ENCODE peak calls at places on chromosomes 12 and 14, in ten cellular contexts. O is sigmoid colon, R is stomach, U is ovary, D is tibial nerve, B is A549, H is K562, X is transverse colon, Z is H1, I is HepG2. N is an unnamed sample.

GRCh38 chr12:234891-235415 is 21.0 kb upstream of the SLC6A12 start:
- DNase-seq in O (no peak), R (no peak), U (no peak), D (no peak), B (no peak), H (no peak), X (no peak), Z (no peak), I (no peak), N (peak; percentile 29)

GRCh38 chr14:33120966-33121365 is 182.3 kb downstream of the NPAS3 start:
- DNase-seq in O (no peak), R (no peak), U (no peak), D (no peak), B (no peak), H (no peak), X (no peak), Z (no peak), I (no peak), N (no peak)

GRCh38 chr12:49832836-49833421 is 4.7 kb upstream of the NCKAP5L start:
- DNase-seq in O (no peak), R (no peak), U (no peak), D (no peak), B (no peak), H (no peak), X (no peak), Z (no peak), I (no peak), N (no peak)

GRCh38 chr12:9925746-9926393 is 6.3 kb downstream of the CLEC2A start:
- DNase-seq in O (no peak), R (no peak), U (no peak), D (no peak), B (peak; percentile 18), H (no peak), X (no peak), Z (peak; percentile 33), I (peak; percentile 9), N (no peak)

GRCh38 chr12:58803893-58804292 is 116.4 kb downstream of the LRIG3 start:
- DNase-seq in O (no peak), R (no peak), U (no peak), D (no peak), B (no peak), H (no peak), X (no peak), Z (no peak), I (no peak), N (no peak)

GRCh38 chr14:57988445-57988844 is 122.6 kb upstream of the SLC35F4 start:
- DNase-seq in O (no peak), R (no peak), U (no peak), D (no peak), B (no peak), H (no peak), X (no peak), Z (no peak), I (no peak), N (peak; percentile 39)

GRCh38 chr14:106228541-106229158 is 702.3 kb downstream of the TMEM121 start:
- DNase-seq in O (no peak), R (no peak), U (no peak), D (no peak), B (no peak), H (no peak), X (no peak), Z (no peak), I (no peak), N (no peak)

GRCh38 chr14:35740215-35740614 is 68.9 kb downstream of the RALGAPA1 start:
- DNase-seq in O (no peak), R (no peak), U (no peak), D (no peak), B (no peak), H (no peak), X (no peak), Z (no peak), I (no peak), N (no peak)

DNA sequence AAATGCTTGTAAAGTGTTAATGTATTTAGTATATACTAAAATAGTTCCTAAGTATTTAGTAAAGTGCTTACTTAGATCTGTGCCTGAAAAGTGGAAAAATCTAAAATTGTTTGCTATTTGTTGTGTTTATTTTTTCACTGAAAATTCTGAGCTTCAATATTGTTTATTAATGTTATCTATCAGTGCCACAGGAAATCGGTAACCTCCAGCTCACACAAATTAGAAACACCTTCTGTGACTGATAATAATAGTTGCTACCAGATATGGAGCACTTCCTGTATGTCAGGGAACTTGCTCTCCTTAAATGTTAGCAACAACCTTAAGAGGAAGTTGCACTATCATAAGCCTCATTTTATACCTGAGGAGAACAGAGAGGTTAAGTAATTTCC is 735 bp upstream of the LRP10 start:
- DNase-seq in O (no peak), R (no peak), U (no peak), D (no peak), B (no peak), H (no peak), X (no peak), Z (no peak), I (no peak), N (no peak)
- H3K4me3 ChIP-seq in O (peak overlapping the region; percentile 90), R (peak overlapping the region; percentile 70), U (peak overlapping the region; percentile 86), D (peak overlapping the region; percentile 75), B (peak overlapping the region; percentile 78), H (peak overlapping the region; percentile 87), X (peak overlapping the region; percentile 85), Z (peak overlapping the region; percentile 76), I (peak overlapping the region; percentile 82), N (peak overlapping the region; percentile 92)

GRCh38 chr14:103027451-103027850 is 29.9 kb downstream of the CDC42BPB start:
- DNase-seq in O (no peak), R (no peak), U (no peak), D (no peak), B (no peak), H (no peak), X (no peak), Z (no peak), I (no peak), N (no peak)

GRCh38 chr14:103028161-103028767 is 29.1 kb downstream of the CDC42BPB start:
- DNase-seq in O (no peak), R (no peak), U (no peak), D (no peak), B (no peak), H (no peak), X (peak; percentile 65), Z (no peak), I (no peak), N (no peak)

GRCh38 chr14:103026988-103027387 is 30.4 kb downstream of the CDC42BPB start:
- DNase-seq in O (no peak), R (no peak), U (no peak), D (no peak), B (no peak), H (no peak), X (no peak), Z (no peak), I (no peak), N (no peak)

GRCh38 chr14:103029936-103030335 is 27.4 kb downstream of the CDC42BPB start:
- DNase-seq in O (peak; percentile 60), R (no peak), U (no peak), D (no peak), B (no peak), H (no peak), X (no peak), Z (no peak), I (no peak), N (no peak)

DNA sequence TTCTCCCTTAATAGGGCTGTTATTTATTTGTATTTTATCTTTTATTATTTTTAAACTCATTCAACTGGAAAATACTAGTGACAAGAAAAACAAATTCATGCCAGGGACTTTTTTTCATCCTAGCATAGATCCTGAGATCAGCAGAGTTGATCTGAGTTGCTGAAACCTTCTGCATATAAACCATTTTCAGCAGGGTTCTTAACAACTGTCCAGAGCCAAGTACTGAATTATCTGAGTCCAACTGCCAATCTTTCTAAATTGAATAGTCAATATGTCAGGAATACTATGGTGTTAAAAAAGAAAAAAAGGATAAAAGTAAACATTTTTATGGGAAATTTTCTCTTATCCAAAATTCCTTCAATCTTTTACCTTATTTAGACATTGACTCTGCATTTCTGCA is 28.6 kb downstream of the CDC42BPB start:
- DNase-seq in O (no peak), R (no peak), U (no peak), D (no peak), B (no peak), H (no peak), X (no peak), Z (no peak), I (no peak), N (no peak)
- TF ChIP-seq EP300 in O (no peak), R (no peak), U (no peak), D (no peak), B (no peak), H (no peak), X (no peak), Z (no peak), I (no peak), N (no peak)

GRCh38 chr14:68040633-68041369 is 221.2 kb downstream of the RAD51B start:
- DNase-seq in O (no peak), R (no peak), U (no peak), D (no peak), B (no peak), H (no peak), X (no peak), Z (no peak), I (no peak), N (no peak)

GRCh38 chr14:68042591-68043210 is 223.1 kb downstream of the RAD51B start:
- DNase-seq in O (no peak), R (no peak), U (no peak), D (no peak), B (no peak), H (no peak), X (no peak), Z (no peak), I (no peak), N (no peak)

GRCh38 chr14:68042002-68042401 is 222.4 kb downstream of the RAD51B start:
- DNase-seq in O (no peak), R (no peak), U (no peak), D (no peak), B (no peak), H (no peak), X (no peak), Z (no peak), I (no peak), N (no peak)

GRCh38 chr14:68047910-68048309 is 228.3 kb downstream of the RAD51B start:
- DNase-seq in O (no peak), R (no peak), U (no peak), D (no peak), B (no peak), H (no peak), X (no peak), Z (no peak), I (no peak), N (no peak)

DNA sequence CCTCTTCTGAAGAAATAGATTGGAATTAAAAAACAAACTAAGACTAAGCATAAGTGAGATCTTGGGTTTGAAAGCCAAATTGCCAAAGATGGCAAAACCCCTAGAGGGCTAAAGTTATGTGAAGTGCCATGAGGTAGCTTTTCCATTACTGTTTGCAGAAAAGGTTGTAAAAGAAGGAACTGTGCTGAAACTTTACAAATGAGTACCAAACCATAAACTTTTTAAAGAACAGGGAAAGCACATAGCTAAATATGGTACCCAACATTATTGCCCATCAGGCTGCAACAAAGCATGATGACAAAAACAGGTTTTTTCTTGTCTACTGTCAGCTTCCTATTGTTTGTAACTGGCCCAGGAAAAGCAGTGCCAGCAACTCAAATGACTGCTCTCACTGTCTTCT is 224.2 kb downstream of the RAD51B start:
- DNase-seq in O (no peak), R (no peak), U (no peak), D (no peak), B (no peak), H (no peak), X (no peak), Z (no peak), I (no peak), N (no peak)
- H3K4me3 ChIP-seq in O (no peak overlapping the region), R (no peak overlapping the region), U (no peak overlapping the region), D (no peak overlapping the region), B (no peak overlapping the region), H (no peak overlapping the region), X (no peak overlapping the region), Z (no peak overlapping the region), I (no peak overlapping the region), N (no peak overlapping the region)

GRCh38 chr14:29529418-29529817 is 398.2 kb downstream of the PRKD1 start:
- DNase-seq in O (no peak), R (no peak), U (no peak), D (no peak), B (no peak), H (peak; percentile 17), X (no peak), Z (no peak), I (peak; percentile 17), N (no peak)
- TF ChIP-seq EP300 in O (no peak), R (no peak), U (no peak), D (no peak), B (no peak), H (no peak), X (no peak), Z (no peak), I (no peak), N (no peak)